ENCODE peak calls at places on chromosomes 12 and 14, in four cellular contexts. I is hypothalamus, B is SK-N-DZ, W is right cardiac atrium. X is an unnamed sample.

GRCh38 chr14:100525615-100526014 is 61.6 kb downstream of the BEGAIN start:
- DNase-seq in I (no peak), B (no peak), W (peak; percentile 5), X (no peak)

GRCh38 chr12:103011974-103012763 is 54.7 kb downstream of the ASCL1 start:
- DNase-seq in I (no peak), B (peak; percentile 99), W (no peak), X (no peak)

GRCh38 chr12:94147991-94148840 is at the start of gene PLXNC1:
- DNase-seq in I (no peak), B (peak; percentile 36), W (peak; percentile 56), X (peak; percentile 41)

GRCh38 chr14:50061664-50062437 is 54.5 kb downstream of the VCPKMT start:
- DNase-seq in I (no peak), B (peak; percentile 92), W (no peak), X (peak; percentile 35)

GRCh38 chr12:56271031-56271430 is 4.3 kb downstream of the COQ10A start:
- DNase-seq in I (no peak), B (no peak), W (no peak), X (no peak)

GRCh38 chr12:1595026-1595561 is 713 bp upstream of the FBXL14 start:
- DNase-seq in I (no peak), B (peak; percentile 36), W (peak; percentile 31), X (no peak)

GRCh38 chr14:35910191-35910590 is 84.1 kb downstream of the BRMS1L start:
- DNase-seq in I (no peak), B (no peak), W (no peak), X (no peak)

GRCh38 chr12:1962432-1963020 is 41.7 kb downstream of the DCP1B start:
- DNase-seq in I (no peak), B (no peak), W (no peak), X (no peak)

GRCh38 chr12:52672321-52672933 is 7.8 kb downstream of the KRT1 start:
- DNase-seq in I (no peak), B (no peak), W (no peak), X (peak; percentile 30)

GRCh38 chr12:89556976-89557375 is 31.1 kb upstream of the POC1B start:
- DNase-seq in I (no peak), B (no peak), W (no peak), X (peak; percentile 63)

GRCh38 chr12:120726961-120727360 is 1.3 kb downstream of the ACADS start:
- DNase-seq in I (no peak), B (no peak), W (no peak), X (no peak)

GRCh38 chr14:100190126-100190525 is 30.7 kb upstream of the DEGS2 start:
- DNase-seq in I (no peak), B (no peak), W (no peak), X (no peak)

GRCh38 chr12:5807090-5807414 is 138.0 kb downstream of the ANO2 start:
- DNase-seq in I (no peak), B (no peak), W (no peak), X (peak; percentile 33)

GRCh38 chr14:62943202-62943601 is 102.1 kb downstream of the KCNH5 start:
- DNase-seq in I (no peak), B (no peak), W (no peak), X (no peak)